ENCODE peak calls at places on chromosomes 5 and 9, in seven cellular contexts. H is PC-3; C is lower lobe of right lung; K is CD8-positive, alpha-beta memory T cell; Q is upper lobe of right lung; O is mammary epithelial cell; E is cardiac muscle cell. P is an unnamed sample.

GRCh38 chr5:108727639-108728565 is 19.8 kb upstream of the FER start:
- DNase-seq in H (peak), C (peak), K (peak), Q (peak), O (peak), E (peak), P (peak)

GRCh38 chr9:108363321-108363720 is 492.5 kb downstream of the ACTL7B start:
- DNase-seq in H (no peak), C (no peak), K (no peak), Q (no peak), O (no peak), E (no peak), P (no peak)

GRCh38 chr9:130058154-130058553 is 4.4 kb downstream of the GPR107 start:
- DNase-seq in H (peak), C (no peak), K (no peak), Q (no peak), O (no peak), E (peak), P (no peak)

GRCh38 chr5:81044868-81045267 is 84.7 kb downstream of the RASGRF2 start:
- DNase-seq in H (no peak), C (no peak), K (no peak), Q (no peak), O (no peak), E (no peak), P (no peak)

GRCh38 chr5:172492991-172493390 is 38.7 kb upstream of the SH3PXD2B start:
- DNase-seq in H (no peak), C (no peak), K (no peak), Q (no peak), O (no peak), E (no peak), P (no peak)

GRCh38 chr9:83920469-83920941 is 727 bp downstream of the KIF27 start:
- DNase-seq in H (peak), C (no peak), K (peak), Q (no peak), O (peak), E (peak), P (no peak)

GRCh38 chr9:107487521-107488399 is 1.8 kb downstream of the KLF4 start:
- DNase-seq in H (peak), C (peak), K (no peak), Q (peak), O (no peak), E (peak), P (no peak)

GRCh38 chr5:113232246-113232645 is 202.5 kb downstream of the TSSK1B start:
- DNase-seq in H (peak), C (no peak), K (no peak), Q (no peak), O (peak), E (no peak), P (no peak)

GRCh38 chr5:132383984-132384383 is 14.5 kb downstream of the SLC22A5 start:
- DNase-seq in H (no peak), C (no peak), K (no peak), Q (peak), O (no peak), E (no peak), P (no peak)

GRCh38 chr9:112581469-112582176 is 95.0 kb downstream of the KIAA1958 start:
- DNase-seq in H (no peak), C (no peak), K (no peak), Q (no peak), O (no peak), E (no peak), P (no peak)

GRCh38 chr5:78647838-78648358 is 674 bp downstream of the LHFPL2 start:
- DNase-seq in H (peak), C (peak), K (no peak), Q (peak), O (peak), E (peak), P (no peak)

GRCh38 chr5:34474573-34475021 is 181.5 kb upstream of the RAI14 start:
- DNase-seq in H (peak), C (no peak), K (no peak), Q (no peak), O (peak), E (peak), P (peak)

GRCh38 chr9:22010881-22011625 is 1.9 kb upstream of the CDKN2B start:
- DNase-seq in H (no peak), C (no peak), K (no peak), Q (no peak), O (no peak), E (peak), P (peak)

GRCh38 chr5:80736730-80737129 is 81.9 kb upstream of the DHFR start:
- DNase-seq in H (peak), C (no peak), K (no peak), Q (no peak), O (peak), E (no peak), P (no peak)

GRCh38 chr9:33329117-33329563 is 38.8 kb downstream of the NFX1 start:
- DNase-seq in H (peak), C (no peak), K (no peak), Q (no peak), O (peak), E (peak), P (no peak)

GRCh38 chr5:57566914-57567313 is 84.3 kb upstream of the ACTBL2 start:
- DNase-seq in H (no peak), C (no peak), K (no peak), Q (no peak), O (peak), E (peak), P (no peak)

GRCh38 chr9:124802426-124802825 is 25.5 kb downstream of the OLFML2A start:
- DNase-seq in H (no peak), C (no peak), K (peak), Q (no peak), O (no peak), E (no peak), P (no peak)

GRCh38 chr9:124801356-124801755 is 24.4 kb downstream of the OLFML2A start:
- DNase-seq in H (no peak), C (no peak), K (peak), Q (no peak), O (no peak), E (no peak), P (no peak)

GRCh38 chr9:124803911-124804310 is 27.0 kb downstream of the OLFML2A start:
- DNase-seq in H (no peak), C (no peak), K (peak), Q (no peak), O (no peak), E (no peak), P (no peak)

GRCh38 chr9:124808246-124808956 is 31.5 kb downstream of the OLFML2A start:
- DNase-seq in H (no peak), C (no peak), K (no peak), Q (no peak), O (no peak), E (no peak), P (no peak)

GRCh38 chr9:124805186-124805585 is 28.3 kb downstream of the OLFML2A start:
- DNase-seq in H (no peak), C (no peak), K (no peak), Q (no peak), O (no peak), E (no peak), P (no peak)
- H3K27ac ChIP-seq in H (no peak), C (no peak), K (no peak), Q (no peak), O (no peak), E (no peak), P (no peak)

GRCh38 chr5:22649076-22649475 is 204.1 kb downstream of the CDH12 start:
- DNase-seq in H (peak), C (no peak), K (no peak), Q (no peak), O (peak), E (peak), P (no peak)

DNA sequence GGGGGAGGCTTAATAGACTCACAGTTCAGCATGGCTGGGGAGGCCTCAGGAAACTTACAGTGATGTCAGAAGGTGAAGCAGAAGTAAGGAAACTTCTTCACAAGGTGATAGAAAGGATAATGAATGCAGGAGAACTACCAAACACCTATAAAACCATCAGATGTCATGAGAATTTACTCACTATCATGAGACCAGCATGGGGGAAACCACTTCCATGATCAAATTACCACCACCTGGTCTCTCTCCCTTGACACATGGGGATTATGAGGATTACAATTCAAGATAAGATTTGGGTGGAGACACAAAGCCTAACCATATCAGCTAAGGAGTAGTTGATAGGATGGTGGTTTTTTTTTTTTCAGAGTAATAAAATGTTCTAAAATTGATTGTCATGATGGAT is 201.8 kb downstream of the CDH12 start:
- DNase-seq in H (no peak), C (no peak), K (no peak), Q (no peak), O (peak), E (no peak), P (no peak)
- H3K27ac ChIP-seq in H (no peak), C (no peak), K (no peak), Q (no peak), O (no peak), E (no peak), P (no peak)

DNA sequence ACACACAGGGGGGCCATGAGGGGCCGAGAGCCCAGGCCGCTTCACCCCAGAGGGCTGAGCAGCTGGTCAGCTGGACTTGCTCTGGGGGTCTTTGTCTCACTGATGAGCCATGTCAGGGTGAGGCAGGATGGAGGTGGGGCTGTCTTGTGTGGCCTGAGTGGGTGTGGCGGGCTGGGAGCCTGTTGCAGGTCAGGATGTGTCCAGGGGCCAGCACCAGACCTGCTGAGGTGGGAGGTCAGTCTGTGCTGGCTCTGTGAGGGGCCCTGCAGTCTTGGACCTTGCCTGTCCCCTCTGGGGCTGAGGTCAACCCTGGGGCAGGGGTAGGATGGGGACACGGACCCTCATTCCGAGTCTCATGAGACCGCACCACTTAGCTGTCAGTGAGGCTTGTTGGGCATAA is 56.9 kb downstream of the RXRA start:
- DNase-seq in H (no peak), C (no peak), K (no peak), Q (no peak), O (no peak), E (no peak), P (no peak)
- H3K27ac ChIP-seq in H (no peak), C (no peak), K (no peak), Q (no peak), O (no peak), E (no peak), P (no peak)

GRCh38 chr9:20980713-20981481 is 50.5 kb downstream of the HACD4 start:
- DNase-seq in H (peak), C (no peak), K (no peak), Q (no peak), O (no peak), E (peak), P (peak)

GRCh38 chr9:20984471-20984870 is 47.0 kb downstream of the HACD4 start:
- DNase-seq in H (no peak), C (no peak), K (no peak), Q (no peak), O (no peak), E (peak), P (no peak)

GRCh38 chr9:20985851-20986600 is 45.4 kb downstream of the HACD4 start:
- DNase-seq in H (peak), C (no peak), K (no peak), Q (no peak), O (no peak), E (no peak), P (no peak)

GRCh38 chr9:20981486-20981885 is 50.0 kb downstream of the HACD4 start:
- DNase-seq in H (peak), C (peak), K (no peak), Q (no peak), O (no peak), E (peak), P (no peak)
- H3K27ac ChIP-seq in H (peak), C (peak), K (no peak), Q (peak), O (no peak), E (no peak), P (peak)

DNA sequence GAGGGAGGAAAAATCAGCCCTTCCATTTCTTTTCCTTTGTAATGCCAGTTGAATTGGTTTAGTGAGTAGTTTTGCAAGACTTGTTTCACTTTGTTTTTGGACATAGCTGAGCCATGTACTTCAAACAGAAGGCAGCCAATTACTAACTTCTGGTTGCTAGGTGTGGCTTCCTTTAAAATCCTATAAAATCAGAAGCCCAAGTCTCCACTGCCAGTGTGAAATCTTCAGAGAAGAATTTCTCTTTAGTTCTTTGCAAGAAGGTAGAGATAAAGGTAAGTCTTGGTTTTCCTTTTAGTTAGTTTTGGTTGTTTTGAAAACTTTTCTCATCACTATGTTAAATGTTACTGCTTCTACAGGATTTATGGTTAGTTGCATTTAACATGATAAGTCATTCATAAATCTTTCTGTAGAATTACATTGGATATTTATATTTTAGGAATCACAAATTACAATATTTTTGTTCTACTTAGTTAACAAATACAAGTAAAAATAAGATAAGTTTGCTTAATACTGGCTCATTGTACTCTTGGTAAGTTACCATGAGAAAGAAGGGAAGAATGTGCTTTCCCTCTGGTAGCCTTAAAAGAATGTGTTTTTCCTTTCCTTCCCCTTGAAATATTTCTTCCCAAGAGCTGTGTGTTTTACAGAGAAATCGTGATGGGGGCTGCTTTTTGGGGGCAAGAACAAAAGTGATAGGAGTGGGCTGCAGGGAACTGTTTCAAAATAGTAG is at the start of gene ANXA1:
- DNase-seq in H (peak), C (no peak), K (peak), Q (no peak), O (peak), E (peak), P (no peak)
- H3K27ac ChIP-seq in H (peak), C (peak), K (peak), Q (peak), O (peak), E (no peak), P (no peak)

GRCh38 chr5:180785794-180786221 is 16.8 kb downstream of the MGAT1 start:
- DNase-seq in H (peak), C (peak), K (no peak), Q (peak), O (peak), E (peak), P (no peak)
- H3K27ac ChIP-seq in H (peak), C (peak), K (no peak), Q (peak), O (no peak), E (peak), P (no peak)

GRCh38 chr5:17398439-17398838 is 99.6 kb upstream of the TAF11L2 start:
- DNase-seq in H (peak), C (no peak), K (no peak), Q (no peak), O (peak), E (peak), P (no peak)
- H3K27ac ChIP-seq in H (no peak), C (no peak), K (no peak), Q (no peak), O (no peak), E (no peak), P (no peak)

P was measured in OCI-LY7.